ENCODE peak calls at places on chromosomes 12 and 14, in ten cellular contexts. N is T-helper 2 cell; E is T-helper 22 cell; W is islet precursor cell; U is NCI-H69; I is left colon; L is MCF 10A; Y is GM12892; O is stimulated activated CD4-positive, alpha-beta T cell treated with anti-CD3 and anti-CD28 coated beads, Interleukin-1b, Interleukin-23, amount 100 ng/mL, for 48 hours; R is anterior cingulate cortex. J is an unnamed sample.

GRCh38 chr12:79782197-79782890 is 91.6 kb upstream of the PAWR start:
- DNase-seq in N (no peak), E (no peak), W (no peak), U (peak; percentile 27), I (no peak), L (no peak), Y (no peak), O (no peak), R (no peak), J (no peak)

GRCh38 chr14:54001189-54001878 is 44.7 kb upstream of the BMP4 start:
- DNase-seq in N (no peak), E (no peak), W (peak; percentile 63), U (peak; percentile 61), I (no peak), L (peak; percentile 6), Y (no peak), O (no peak), R (no peak), J (no peak)

GRCh38 chr12:90572778-90573177 is 382.2 kb downstream of the CCER1 start:
- DNase-seq in N (no peak), E (no peak), W (no peak), U (peak; percentile 58), I (no peak), L (no peak), Y (no peak), O (no peak), R (no peak), J (no peak)

GRCh38 chr12:75766263-75767160 is 255.1 kb upstream of the KRR1 start:
- DNase-seq in N (no peak), E (no peak), W (peak; percentile 63), U (peak; percentile 32), I (no peak), L (peak; percentile 64), Y (no peak), O (no peak), R (no peak), J (no peak)

GRCh38 chr12:132554857-132555630 is 55.3 kb downstream of the LRCOL1 start:
- DNase-seq in N (no peak), E (no peak), W (peak; percentile 83), U (no peak), I (no peak), L (no peak), Y (no peak), O (no peak), R (no peak), J (no peak)

GRCh38 chr14:36604757-36605505 is 22.5 kb upstream of the NKX2-8 start:
- DNase-seq in N (no peak), E (no peak), W (peak; percentile 86), U (peak; percentile 91), I (no peak), L (peak; percentile 90), Y (peak; percentile 9), O (peak; percentile 22), R (peak; percentile 19), J (no peak)

GRCh38 chr14:35384386-35385041 is 20.0 kb downstream of the NFKBIA start:
- DNase-seq in N (no peak), E (no peak), W (peak; percentile 85), U (peak; percentile 23), I (peak; percentile 81), L (peak; percentile 44), Y (no peak), O (no peak), R (no peak), J (no peak)

GRCh38 chr14:23864252-23864651 is 89.3 kb upstream of the DHRS4 start:
- DNase-seq in N (no peak), E (no peak), W (no peak), U (no peak), I (no peak), L (no peak), Y (no peak), O (no peak), R (no peak), J (no peak)

GRCh38 chr12:583251-583869 is 79.9 kb downstream of the NINJ2 start:
- DNase-seq in N (no peak), E (no peak), W (peak; percentile 80), U (no peak), I (no peak), L (no peak), Y (no peak), O (no peak), R (no peak), J (no peak)

GRCh38 chr14:92688434-92689375 is 59.7 kb downstream of the LGMN start:
- DNase-seq in N (no peak), E (no peak), W (no peak), U (peak; percentile 82), I (peak; percentile 42), L (no peak), Y (no peak), O (no peak), R (no peak), J (no peak)

GRCh38 chr12:50314629-50315312 is 31.5 kb upstream of the LIMA1 start:
- DNase-seq in N (no peak), E (no peak), W (peak; percentile 37), U (peak; percentile 53), I (no peak), L (peak; percentile 39), Y (no peak), O (no peak), R (no peak), J (no peak)

GRCh38 chr12:111251099-111251498 is 117.8 kb downstream of the PHETA1 start:
- DNase-seq in N (no peak), E (no peak), W (no peak), U (no peak), I (no peak), L (no peak), Y (no peak), O (no peak), R (no peak), J (no peak)

GRCh38 chr14:85234626-85235025 is 295.3 kb upstream of the FLRT2 start:
- DNase-seq in N (no peak), E (no peak), W (no peak), U (no peak), I (no peak), L (peak; percentile 54), Y (no peak), O (no peak), R (no peak), J (no peak)

GRCh38 chr12:49664167-49664566 is 40.8 kb downstream of the PRPF40B start:
- DNase-seq in N (no peak), E (no peak), W (no peak), U (no peak), I (no peak), L (no peak), Y (no peak), O (no peak), R (no peak), J (no peak)

GRCh38 chr12:58443981-58444371 is 476.3 kb downstream of the LRIG3 start:
- DNase-seq in N (no peak), E (no peak), W (peak; percentile 73), U (no peak), I (peak; percentile 27), L (no peak), Y (no peak), O (no peak), R (no peak), J (no peak)

GRCh38 chr12:102958073-102958829 is 777 bp downstream of the ASCL1 start:
- DNase-seq in N (no peak), E (no peak), W (peak; percentile 94), U (peak; percentile 90), I (no peak), L (no peak), Y (peak; percentile 45), O (peak; percentile 22), R (no peak), J (no peak)

GRCh38 chr14:88706425-88706824 is 86.3 kb downstream of the EML5 start:
- DNase-seq in N (no peak), E (no peak), W (no peak), U (peak; percentile 5), I (no peak), L (no peak), Y (no peak), O (no peak), R (no peak), J (no peak)

GRCh38 chr12:124828264-124829007 is 35.2 kb downstream of the SCARB1 start:
- DNase-seq in N (no peak), E (no peak), W (peak; percentile 96), U (peak; percentile 48), I (peak; percentile 76), L (peak; percentile 97), Y (no peak), O (no peak), R (no peak), J (no peak)

GRCh38 chr14:54570651-54571415 is 3.9 kb downstream of the SAMD4A start:
- DNase-seq in N (no peak), E (no peak), W (no peak), U (no peak), I (no peak), L (peak; percentile 69), Y (no peak), O (no peak), R (no peak), J (no peak)

GRCh38 chr12:101732318-101732717 is 6.9 kb downstream of the SYCP3 start:
- DNase-seq in N (no peak), E (no peak), W (no peak), U (no peak), I (no peak), L (no peak), Y (no peak), O (no peak), R (no peak), J (no peak)

GRCh38 chr14:105582639-105583038 is 56.3 kb downstream of the TMEM121 start:
- DNase-seq in N (no peak), E (no peak), W (peak; percentile 70), U (no peak), I (no peak), L (no peak), Y (peak; percentile 33), O (no peak), R (no peak), J (no peak)

GRCh38 chr12:57088442-57089258 is at the start of gene NAB2:
- DNase-seq in N (peak; percentile 65), E (peak; percentile 93), W (peak; percentile 99), U (peak; percentile 97), I (peak; percentile 95), L (peak; percentile 96), Y (peak; percentile 93), O (peak; percentile 90), R (peak; percentile 80), J (peak; percentile 93)

GRCh38 chr12:83575326-83575725 is 888.6 kb downstream of the TMTC2 start:
- DNase-seq in N (no peak), E (no peak), W (no peak), U (no peak), I (no peak), L (no peak), Y (no peak), O (no peak), R (no peak), J (no peak)

GRCh38 chr14:23071975-23072539 is 14.7 kb upstream of the CDH24 start:
- DNase-seq in N (no peak), E (no peak), W (peak; percentile 87), U (no peak), I (peak; percentile 47), L (no peak), Y (no peak), O (no peak), R (no peak), J (no peak)

GRCh38 chr14:103141117-103141796 is 18.0 kb downstream of the TNFAIP2 start:
- DNase-seq in N (no peak), E (no peak), W (no peak), U (peak; percentile 80), I (no peak), L (peak; percentile 77), Y (no peak), O (peak; percentile 47), R (no peak), J (no peak)

GRCh38 chr14:101705733-101706508 is 55.6 kb upstream of the PPP2R5C start:
- DNase-seq in N (peak; percentile 40), E (peak; percentile 48), W (peak; percentile 84), U (peak; percentile 66), I (peak; percentile 63), L (no peak), Y (no peak), O (peak; percentile 62), R (no peak), J (no peak)

GRCh38 chr12:73902270-73902669 is 635.4 kb upstream of the ATXN7L3B start:
- DNase-seq in N (no peak), E (no peak), W (no peak), U (no peak), I (no peak), L (no peak), Y (no peak), O (no peak), R (no peak), J (no peak)

GRCh38 chr12:67813509-67813908 is 165.0 kb downstream of the DYRK2 start:
- DNase-seq in N (no peak), E (no peak), W (no peak), U (no peak), I (no peak), L (peak; percentile 16), Y (no peak), O (no peak), R (no peak), J (no peak)

J was measured in stimulated activated effector memory CD8-positive, alpha-beta T cell treated with anti-CD3 and anti-CD28 coated beads, Interleukin-12 subunit alpha, Interleukin-12 subunit beta, amount 100 ng/mL, for 72 hours.